ENCODE peak calls at places on chromosomes 1 and 21, in nine cellular contexts. K is amygdala; E is stimulated activated CD8-positive, alpha-beta memory T cell treated with anti-CD3 and anti-CD28 coated beads, Interleukin-15, amount 100 ng/mL, for 1 hour; M is AG10803; R is SK-N-DZ; V is progenitor cell of endocrine pancreas; L is MCF 10A; B is stimulated activated CD4-positive, alpha-beta T cell treated with anti-CD3 and anti-CD28 coated beads, Interleukin-1b, Interleukin-23, amount 100 ng/mL, for 4 hours; X is GM20000. H is an unnamed sample.

GRCh38 chr1:181040284-181040865 is 6.6 kb downstream of the MR1 start:
- DNase-seq in K (no peak), V (no peak), E (no peak), R (no peak), B (no peak), X (no peak), M (no peak), L (no peak), H (no peak)

GRCh38 chr1:161307892-161308638 is 1.7 kb downstream of the MPZ start:
- DNase-seq in E (no peak), B (no peak), K (no peak), R (no peak), L (no peak), V (no peak), X (no peak), M (no peak), H (no peak)

GRCh38 chr1:203512830-203513578 is 19.1 kb downstream of the OPTC start:
- DNase-seq in L (peak), M (peak), V (no peak), R (no peak), E (no peak), X (peak), B (no peak), K (peak), H (no peak)

GRCh38 chr1:101996830-101997485 is at the start of gene OLFM3:
- DNase-seq in M (no peak), V (peak), E (no peak), L (peak), B (no peak), X (peak), R (peak), K (no peak), H (peak)

GRCh38 chr1:36669297-36669696 is 186.6 kb upstream of the CSF3R start:
- DNase-seq in L (no peak), E (no peak), R (no peak), V (no peak), B (no peak), X (no peak), M (no peak), K (no peak), H (no peak)

GRCh38 chr1:236065509-236066005 is 667 bp upstream of the NID1 start:
- DNase-seq in V (no peak), L (no peak), X (peak), R (no peak), M (no peak), E (no peak), K (no peak), B (no peak), H (no peak)

GRCh38 chr1:149997585-149998262 is 12.8 kb downstream of the OTUD7B start:
- DNase-seq in R (no peak), E (no peak), X (peak), M (no peak), L (no peak), B (no peak), V (no peak), K (no peak), H (no peak)

GRCh38 chr21:33642896-33643657 is 776 bp downstream of the ITSN1 start:
- DNase-seq in L (peak), M (peak), R (peak), E (no peak), V (peak), B (peak), X (peak), K (no peak), H (no peak)

GRCh38 chr1:53544731-53545515 is 85.7 kb downstream of the DMRTB1 start:
- DNase-seq in V (no peak), X (no peak), M (no peak), K (no peak), B (no peak), E (no peak), R (no peak), L (no peak), H (no peak)

GRCh38 chr1:73674945-73675561 is 522.9 kb downstream of the LRRIQ3 start:
- DNase-seq in M (peak), E (no peak), L (peak), X (peak), R (peak), K (no peak), B (no peak), V (no peak), H (no peak)

GRCh38 chr1:205581321-205581980 is 50.4 kb downstream of the ELK4 start:
- DNase-seq in K (no peak), M (no peak), E (no peak), X (no peak), V (no peak), R (no peak), L (no peak), B (no peak), H (no peak)

H was measured in NCI-H1048.